ENCODE peak calls at places on chromosomes 16 and 17, in eight cellular contexts. S, X, H, V, C, P, B and D are unnamed samples.

GRCh38 chr17:76840884-76841775 is 27.1 kb upstream of the MGAT5B start:
- DNase-seq in H (no peak), X (no peak), C (no peak), S (no peak), P (no peak), B (no peak), V (no peak), D (no peak)

GRCh38 chr16:84839054-84839453 is 19.3 kb downstream of the CRISPLD2 start:
- DNase-seq in P (no peak), V (no peak), X (no peak), B (no peak), C (no peak), H (no peak), S (no peak), D (no peak)

GRCh38 chr16:49352923-49353322 is 20.7 kb upstream of the C16orf78 start:
- DNase-seq in P (no peak), C (no peak), H (no peak), B (no peak), X (no peak), V (no peak), S (no peak), D (no peak)

GRCh38 chr17:66542183-66542966 is 240.0 kb downstream of the PRKCA start:
- DNase-seq in H (no peak), P (no peak), C (no peak), X (no peak), B (no peak), S (no peak), V (no peak), D (no peak)

GRCh38 chr17:5486206-5487124 is at the start of gene MIS12:
- DNase-seq in V (peak), S (peak), H (peak), B (peak), C (peak), X (peak), P (peak), D (peak)

GRCh38 chr17:78273813-78274212 is 42.4 kb downstream of the TMEM235 start:
- DNase-seq in H (peak), C (no peak), S (no peak), B (no peak), X (no peak), V (no peak), P (no peak), D (no peak)

GRCh38 chr17:40433551-40434384 is 9.5 kb upstream of the IGFBP4 start:
- DNase-seq in V (no peak), H (no peak), P (peak), C (peak), X (no peak), S (no peak), B (no peak), D (no peak)

GRCh38 chr16:47046726-47047602 is 73.5 kb upstream of the DNAJA2 start:
- DNase-seq in V (no peak), B (no peak), X (no peak), P (no peak), C (no peak), S (no peak), H (no peak), D (no peak)

GRCh38 chr16:89256651-89257254 is 39.2 kb downstream of the ZNF778 start:
- DNase-seq in V (peak), C (peak), S (peak), H (no peak), X (no peak), P (peak), B (peak), D (peak)

GRCh38 chr16:61587526-61587925 is 448.7 kb downstream of the CDH8 start:
- DNase-seq in S (no peak), X (no peak), V (no peak), H (no peak), P (no peak), C (no peak), B (no peak), D (no peak)

GRCh38 chr16:84932691-84933090 is 78.6 kb downstream of the ZDHHC7 start:
- DNase-seq in B (no peak), H (no peak), V (no peak), P (no peak), X (no peak), C (no peak), S (no peak), D (no peak)

GRCh38 chr17:16007439-16007838 is 7.8 kb downstream of the TTC19 start:
- DNase-seq in P (peak), X (no peak), B (no peak), C (no peak), S (no peak), H (no peak), V (no peak), D (no peak)

GRCh38 chr16:57609541-57610401 is 18.7 kb upstream of the ADGRG1 start:
- DNase-seq in B (peak), C (no peak), X (no peak), V (peak), P (peak), H (peak), S (no peak), D (peak)

GRCh38 chr17:61161615-61162134 is 238.0 kb upstream of the TBX2 start:
- DNase-seq in V (no peak), B (no peak), C (no peak), P (no peak), H (no peak), S (no peak), X (no peak), D (no peak)

GRCh38 chr17:38693700-38694329 is 11.3 kb upstream of the MLLT6 start:
- DNase-seq in S (peak), P (no peak), H (peak), X (no peak), V (no peak), C (no peak), B (peak), D (no peak)

GRCh38 chr17:65055280-65055707 is 1.2 kb downstream of the GNA13 start:
- DNase-seq in B (no peak), X (no peak), S (no peak), H (no peak), P (no peak), V (no peak), C (no peak), D (no peak)

GRCh38 chr17:47687748-47688147 is 6.2 kb upstream of the TBKBP1 start:
- DNase-seq in H (no peak), C (no peak), B (no peak), X (no peak), P (no peak), S (no peak), V (no peak), D (no peak)

GRCh38 chr17:42598905-42599304 is 10.3 kb downstream of the RETREG3 start:
- DNase-seq in S (no peak), H (no peak), X (no peak), V (no peak), C (no peak), B (peak), P (no peak), D (no peak)

GRCh38 chr16:23384878-23385277 is 68.1 kb downstream of the COG7 start:
- DNase-seq in P (no peak), B (no peak), X (no peak), S (no peak), V (no peak), H (no peak), C (no peak), D (no peak)

GRCh38 chr17:27318228-27318627 is 24.3 kb downstream of the WSB1 start:
- DNase-seq in S (no peak), C (no peak), H (no peak), P (no peak), B (no peak), X (no peak), V (no peak), D (peak)

GRCh38 chr17:41048441-41048840 is 1.3 kb upstream of the KRTAP2-1 start:
- DNase-seq in X (no peak), V (no peak), S (no peak), H (no peak), B (no peak), P (no peak), C (no peak), D (no peak)

GRCh38 chr17:40458001-40458791 is 14.9 kb downstream of the IGFBP4 start:
- DNase-seq in P (no peak), C (no peak), B (no peak), V (no peak), X (no peak), H (peak), S (no peak), D (no peak)

GRCh38 chr17:50426814-50427787 is 1.1 kb downstream of the ACSF2 start:
- DNase-seq in H (peak), P (peak), V (no peak), C (peak), B (no peak), X (no peak), S (peak), D (no peak)

GRCh38 chr17:39099686-39100293 is 51.6 kb downstream of the PLXDC1 start:
- DNase-seq in X (no peak), P (no peak), C (no peak), B (no peak), V (no peak), S (no peak), H (peak), D (no peak)

GRCh38 chr17:81188491-81188840 is 22.4 kb upstream of the AATK start:
- DNase-seq in P (no peak), S (no peak), C (no peak), X (no peak), B (no peak), V (no peak), H (no peak), D (no peak)

GRCh38 chr17:72385482-72385881 is 264.7 kb downstream of the SOX9 start:
- DNase-seq in V (no peak), H (no peak), P (no peak), X (no peak), C (no peak), B (no peak), S (no peak), D (no peak)